ENCODE peak calls at places on chromosomes 1 and 21, in nine cellular contexts. O is HCT116, V is H1, Z is trophoblast cell, I is GM23248, T is neuronal stem cell, W is neural progenitor cell, A is PC-9, E is IMR-90. L is an unnamed sample.

GRCh38 chr1:47521034-47521871 is 83.4 kb downstream of the FOXD2 start:
- DNase-seq in O (no peak), V (no peak), Z (no peak), I (no peak), T (no peak), W (no peak), A (no peak), E (no peak), L (no peak)

GRCh38 chr21:45074048-45074817 is at the start of gene ADARB1:
- DNase-seq in O (no peak), V (no peak), Z (peak), I (peak), T (peak), W (peak), A (peak), E (peak), L (peak)

GRCh38 chr1:160924791-160925651 is 29.6 kb downstream of the ITLN2 start:
- DNase-seq in O (no peak), V (no peak), Z (no peak), I (no peak), T (no peak), W (no peak), A (no peak), E (no peak), L (no peak)

GRCh38 chr1:63747445-63747844 is 26.4 kb upstream of the ROR1 start:
- DNase-seq in O (no peak), V (no peak), Z (no peak), I (no peak), T (no peak), W (no peak), A (no peak), E (no peak), L (no peak)

GRCh38 chr21:30733026-30733425 is 14.0 kb downstream of the KRTAP21-2 start:
- DNase-seq in O (no peak), V (no peak), Z (no peak), I (no peak), T (no peak), W (no peak), A (no peak), E (no peak), L (no peak)

GRCh38 chr21:34845521-34846213 is 176.9 kb downstream of the CLIC6 start:
- DNase-seq in O (peak), V (no peak), Z (peak), I (peak), T (no peak), W (no peak), A (peak), E (peak), L (no peak)

GRCh38 chr1:58652351-58653184 is 47.3 kb downstream of the MYSM1 start:
- DNase-seq in O (peak), V (no peak), Z (peak), I (peak), T (peak), W (peak), A (peak), E (peak), L (peak)

GRCh38 chr1:33005117-33005811 is 31.4 kb downstream of the AK2 start:
- DNase-seq in O (no peak), V (no peak), Z (no peak), I (no peak), T (no peak), W (no peak), A (no peak), E (no peak), L (no peak)

GRCh38 chr1:212475151-212475550 is 42.4 kb downstream of the NENF start:
- DNase-seq in O (no peak), V (no peak), Z (no peak), I (no peak), T (no peak), W (no peak), A (no peak), E (no peak), L (no peak)

GRCh38 chr1:202343652-202344349 is 2.1 kb upstream of the UBE2T start:
- DNase-seq in O (peak), V (no peak), Z (peak), I (peak), T (peak), W (peak), A (no peak), E (peak), L (peak)

GRCh38 chr1:61618755-61619154 is 106.2 kb downstream of the TM2D1 start:
- DNase-seq in O (no peak), V (no peak), Z (no peak), I (no peak), T (no peak), W (no peak), A (no peak), E (no peak), L (peak)

GRCh38 chr1:109425391-109425790 is 857 bp downstream of the PSMA5 start:
- DNase-seq in O (no peak), V (no peak), Z (peak), I (peak), T (no peak), W (no peak), A (no peak), E (peak), L (peak)

GRCh38 chr1:14921057-14921456 is 232.5 kb upstream of the TMEM51 start:
- DNase-seq in O (no peak), V (no peak), Z (no peak), I (peak), T (no peak), W (no peak), A (no peak), E (peak), L (no peak)

GRCh38 chr1:86119214-86119764 is 37.3 kb downstream of the COL24A1 start:
- DNase-seq in O (no peak), V (no peak), Z (no peak), I (peak), T (no peak), W (no peak), A (no peak), E (peak), L (no peak)

GRCh38 chr1:62593825-62594394 is 3.4 kb upstream of the ANGPTL3 start:
- DNase-seq in O (no peak), V (no peak), Z (peak), I (no peak), T (no peak), W (no peak), A (no peak), E (peak), L (no peak)

GRCh38 chr1:3380465-3380864 is 74.0 kb upstream of the ARHGEF16 start:
- DNase-seq in O (no peak), V (no peak), Z (no peak), I (no peak), T (no peak), W (no peak), A (no peak), E (no peak), L (no peak)

GRCh38 chr1:231241751-231242150 is 739 bp downstream of the GNPAT start:
- DNase-seq in O (no peak), V (no peak), Z (peak), I (peak), T (no peak), W (peak), A (peak), E (no peak), L (peak)

GRCh38 chr1:211653329-211653728 is 22.1 kb downstream of the NEK2 start:
- DNase-seq in O (no peak), V (no peak), Z (peak), I (no peak), T (no peak), W (no peak), A (no peak), E (no peak), L (no peak)

GRCh38 chr1:177256153-177256814 is 85.5 kb downstream of the BRINP2 start:
- DNase-seq in O (no peak), V (peak), Z (peak), I (peak), T (peak), W (peak), A (peak), E (peak), L (peak)

GRCh38 chr1:151715726-151716404 is 738 bp downstream of the CELF3 start:
- DNase-seq in O (no peak), V (no peak), Z (no peak), I (no peak), T (peak), W (peak), A (no peak), E (no peak), L (peak)

GRCh38 chr21:28799926-28800325 is 192.8 kb downstream of the LTN1 start:
- DNase-seq in O (no peak), V (no peak), Z (no peak), I (no peak), T (no peak), W (no peak), A (no peak), E (no peak), L (no peak)

GRCh38 chr1:19398309-19398760 is 86.2 kb downstream of the SLC66A1 start:
- DNase-seq in O (no peak), V (no peak), Z (peak), I (peak), T (no peak), W (no peak), A (peak), E (peak), L (no peak)

GRCh38 chr21:33059319-33059894 is 10.5 kb upstream of the OLIG1 start:
- DNase-seq in O (no peak), V (no peak), Z (peak), I (no peak), T (no peak), W (no peak), A (no peak), E (no peak), L (peak)

GRCh38 chr1:21681426-21681825 is 12.3 kb upstream of the RAP1GAP start:
- DNase-seq in O (no peak), V (no peak), Z (no peak), I (no peak), T (no peak), W (no peak), A (no peak), E (no peak), L (no peak)

GRCh38 chr21:17513214-17514123 is 626 bp downstream of the CXADR start:
- DNase-seq in O (no peak), V (no peak), Z (peak), I (peak), T (peak), W (peak), A (peak), E (no peak), L (no peak)

DNA sequence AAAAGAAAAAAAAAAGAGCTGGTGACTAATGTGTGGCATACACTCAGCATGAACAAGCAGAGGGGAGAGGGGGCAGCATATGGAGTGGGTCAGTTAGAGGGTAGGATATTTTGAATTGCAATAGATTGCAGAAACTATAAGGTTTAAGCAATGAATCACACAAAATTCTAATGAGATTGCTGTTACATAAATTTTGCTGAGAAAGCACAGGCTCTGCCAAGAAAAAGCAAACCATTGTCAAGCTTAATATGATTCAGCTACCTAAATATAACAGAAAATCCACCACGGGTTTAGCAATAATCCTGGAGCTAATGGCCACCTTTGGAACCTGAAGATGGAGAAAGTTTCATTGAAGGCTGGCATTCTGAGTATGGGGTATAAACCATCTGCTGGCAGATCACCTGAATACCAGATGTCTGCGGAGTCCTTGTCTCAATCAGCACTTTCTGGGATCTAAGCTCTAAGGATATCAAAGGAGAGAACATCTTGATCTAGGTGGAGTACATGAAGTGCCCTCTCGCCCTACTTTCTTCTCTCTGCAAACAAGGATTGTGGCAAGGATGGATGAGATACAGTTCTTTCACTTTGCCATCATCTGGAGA is 30.3 kb upstream of the ANGPTL7 start:
- DNase-seq in O (no peak), V (no peak), Z (peak), I (peak), T (no peak), W (no peak), A (no peak), E (peak), L (no peak)
- H3K4me2 ChIP-seq in O (no peak), V (no peak), Z (no peak), I (peak), T (no peak), W (no peak), A (peak), E (peak), L (no peak)

GRCh38 chr21:40454057-40454456 is 392.9 kb downstream of the DSCAM start:
- DNase-seq in O (no peak), V (no peak), Z (no peak), I (no peak), T (no peak), W (no peak), A (no peak), E (no peak), L (no peak)

GRCh38 chr21:40453183-40453582 is 393.8 kb downstream of the DSCAM start:
- DNase-seq in O (no peak), V (no peak), Z (no peak), I (no peak), T (no peak), W (no peak), A (no peak), E (no peak), L (no peak)

DNA sequence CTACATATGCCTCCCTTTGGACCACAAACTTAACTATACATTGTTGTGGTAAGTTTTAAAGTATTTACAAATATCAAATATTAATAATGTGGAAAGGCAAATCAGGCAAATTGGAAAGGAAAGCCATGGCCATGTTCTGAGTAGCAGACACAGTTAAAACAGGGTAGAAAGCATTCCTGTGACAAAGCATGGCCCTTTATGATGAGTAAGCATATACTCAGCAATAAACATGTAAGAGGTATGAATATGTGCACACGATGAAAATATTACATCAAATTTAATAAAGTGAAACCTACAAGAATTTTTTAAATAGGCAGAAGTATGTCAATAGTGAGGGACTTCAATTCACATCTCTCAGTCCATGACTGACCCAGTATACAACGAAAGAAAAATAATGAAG is 389.2 kb downstream of the DSCAM start:
- DNase-seq in O (no peak), V (no peak), Z (no peak), I (no peak), T (no peak), W (no peak), A (no peak), E (no peak), L (no peak)
- H3K4me2 ChIP-seq in O (no peak), V (no peak), Z (no peak), I (no peak), T (no peak), W (no peak), A (no peak), E (no peak), L (no peak)

GRCh38 chr1:165875171-165875570 is 47.8 kb downstream of the UCK2 start:
- DNase-seq in O (no peak), V (no peak), Z (no peak), I (no peak), T (no peak), W (no peak), A (no peak), E (no peak), L (no peak)
- H3K4me2 ChIP-seq in O (no peak), V (no peak), Z (no peak), I (no peak), T (no peak), W (no peak), A (no peak), E (no peak), L (no peak)

DNA sequence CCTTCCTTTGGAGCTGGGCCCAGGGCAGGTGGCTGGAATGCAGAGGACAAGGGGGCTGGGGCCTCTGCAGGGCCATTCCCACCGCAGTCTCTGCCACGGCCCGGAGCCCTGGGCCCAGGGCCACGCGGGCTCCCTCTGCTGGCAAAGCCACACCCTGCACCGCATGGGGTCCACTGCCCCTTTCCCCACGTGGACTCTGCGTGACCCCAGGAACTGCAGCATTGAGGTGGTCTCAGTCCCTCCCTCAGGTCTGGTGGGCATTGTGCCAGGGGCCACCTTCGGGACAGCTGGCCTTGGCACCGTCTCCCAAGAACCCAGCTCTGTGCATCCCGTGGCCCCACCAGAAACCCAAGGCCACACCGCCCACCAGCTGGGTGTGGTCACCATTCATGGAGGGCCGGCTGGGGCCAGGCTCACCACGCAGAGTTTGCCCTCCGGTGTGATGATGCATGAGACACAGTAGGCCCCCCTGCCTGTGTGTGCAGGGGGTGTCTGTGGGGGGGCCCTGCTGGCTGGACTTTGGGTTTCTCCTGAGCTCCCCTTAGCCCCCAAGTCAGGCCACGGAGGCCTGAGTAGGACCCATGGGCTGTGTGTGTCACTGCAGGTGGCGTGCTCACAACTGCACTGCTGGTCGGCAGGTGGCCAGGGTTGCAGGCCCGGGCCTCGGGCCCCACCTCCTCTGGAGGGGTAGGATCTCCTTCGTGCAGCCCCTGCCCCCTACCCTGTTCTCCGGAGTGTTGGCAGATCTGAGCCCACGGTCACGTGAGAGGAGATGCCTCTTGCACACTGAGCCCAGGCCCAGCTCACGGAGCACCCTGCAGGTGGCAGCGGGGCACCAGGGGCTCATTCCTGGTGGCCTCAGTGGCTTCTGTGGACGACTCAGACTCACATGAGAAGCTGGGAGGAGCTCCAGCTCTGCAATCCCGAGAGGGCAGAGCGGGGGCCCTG is 5.7 kb downstream of the VWA1 start:
- DNase-seq in O (no peak), V (no peak), Z (peak), I (peak), T (no peak), W (peak), A (peak), E (no peak), L (peak)
- H3K4me2 ChIP-seq in O (peak), V (no peak), Z (no peak), I (no peak), T (no peak), W (no peak), A (no peak), E (no peak), L (no peak)

DNA sequence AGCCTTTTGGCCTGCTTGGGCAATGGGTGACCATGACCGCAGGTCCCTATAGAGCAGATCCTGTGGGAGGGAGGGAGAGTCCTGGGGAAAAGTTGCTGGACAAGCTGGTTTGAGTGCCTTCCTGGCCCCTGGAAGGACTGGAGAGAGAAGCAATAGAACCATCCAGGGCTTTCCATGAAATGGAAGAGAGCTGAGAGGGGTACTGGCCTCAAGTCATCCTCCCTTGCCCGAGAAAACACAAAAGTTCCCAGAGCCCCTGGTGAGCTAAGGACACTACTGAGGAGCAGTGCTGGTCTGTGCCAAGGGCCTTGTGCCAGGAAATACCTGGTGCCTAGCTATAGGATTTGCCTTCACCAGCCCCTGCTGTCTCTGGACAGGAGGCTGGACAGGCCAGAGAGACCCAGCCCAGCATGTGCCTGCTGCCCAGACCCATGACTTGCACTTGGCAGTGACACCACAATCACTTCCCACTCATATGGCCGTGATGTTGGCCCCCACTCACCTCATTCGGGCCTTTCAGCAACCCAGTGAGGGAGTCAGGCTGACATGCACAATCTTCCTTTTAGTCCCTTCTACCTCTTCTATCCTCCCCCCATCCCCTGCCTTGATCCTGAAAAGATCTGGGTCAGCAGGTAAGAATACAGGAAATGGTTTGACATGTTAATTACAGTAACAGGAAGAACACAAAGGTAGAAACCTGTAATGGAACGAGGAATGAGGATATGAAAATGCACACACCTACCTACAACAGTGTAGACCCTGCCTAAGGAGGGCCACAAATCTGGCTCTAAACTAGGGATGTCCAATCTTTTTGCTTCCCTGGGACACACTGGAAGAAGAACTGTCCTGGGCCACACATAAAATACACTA is 7.0 kb downstream of the SH3BP5L start:
- DNase-seq in O (no peak), V (no peak), Z (no peak), I (no peak), T (no peak), W (no peak), A (no peak), E (no peak), L (no peak)
- H3K4me2 ChIP-seq in O (no peak), V (no peak), Z (no peak), I (peak), T (no peak), W (no peak), A (no peak), E (no peak), L (no peak)